ENCODE peak calls at places on chromosomes 5 and 9, in ten cellular contexts. E, Q, P, A, M, C, K, B, I and J are unnamed samples.

GRCh38 chr9:75185585-75186170 is 97.4 kb downstream of the OSTF1 start:
- DNase-seq in E (no peak), Q (peak; percentile 34), P (no peak), A (no peak), M (peak; percentile 25), C (peak; percentile 29), K (peak; percentile 45), B (peak; percentile 49), I (no peak), J (peak; percentile 26)

GRCh38 chr5:1430121-1430795 is 15.0 kb downstream of the SLC6A3 start:
- DNase-seq in E (no peak), Q (no peak), P (no peak), A (no peak), M (no peak), C (no peak), K (no peak), B (peak; percentile 7), I (no peak), J (no peak)

GRCh38 chr5:143826909-143827514 is 15.1 kb downstream of the HMHB1 start:
- DNase-seq in E (no peak), Q (no peak), P (no peak), A (peak; percentile 76), M (no peak), C (peak; percentile 76), K (no peak), B (no peak), I (peak; percentile 41), J (peak; percentile 93)

GRCh38 chr5:6750951-6751685 is 37.9 kb downstream of the TENT4A start:
- DNase-seq in E (no peak), Q (no peak), P (no peak), A (no peak), M (no peak), C (no peak), K (no peak), B (no peak), I (no peak), J (no peak)

GRCh38 chr5:174608631-174609097 is 115.7 kb upstream of the MSX2 start:
- DNase-seq in E (no peak), Q (no peak), P (no peak), A (no peak), M (peak; percentile 71), C (peak; percentile 88), K (peak; percentile 34), B (peak; percentile 42), I (peak; percentile 16), J (no peak)

GRCh38 chr9:96447406-96447805 is 2.6 kb upstream of the HABP4 start:
- DNase-seq in E (no peak), Q (no peak), P (no peak), A (no peak), M (no peak), C (no peak), K (no peak), B (no peak), I (no peak), J (no peak)

GRCh38 chr9:114382951-114383865 is 4.6 kb downstream of the AKNA start:
- DNase-seq in E (no peak), Q (no peak), P (peak; percentile 77), A (no peak), M (no peak), C (no peak), K (no peak), B (peak; percentile 38), I (no peak), J (no peak)

GRCh38 chr5:1652873-1653707 is 129.3 kb upstream of the LPCAT1 start:
- DNase-seq in E (no peak), Q (no peak), P (no peak), A (no peak), M (no peak), C (no peak), K (peak; percentile 27), B (no peak), I (no peak), J (no peak)

GRCh38 chr5:135587849-135588248 is 9.1 kb upstream of the CXCL14 start:
- DNase-seq in E (no peak), Q (no peak), P (no peak), A (no peak), M (no peak), C (no peak), K (no peak), B (no peak), I (no peak), J (no peak)

GRCh38 chr9:123120131-123120530 is 86.7 kb downstream of the GPR21 start:
- DNase-seq in E (no peak), Q (no peak), P (no peak), A (no peak), M (no peak), C (peak; percentile 36), K (no peak), B (no peak), I (no peak), J (no peak)

GRCh38 chr5:107670028-107670926 is 460 bp downstream of the EFNA5 start:
- DNase-seq in E (no peak), Q (no peak), P (peak; percentile 30), A (peak; percentile 59), M (peak; percentile 36), C (no peak), K (no peak), B (peak; percentile 33), I (peak; percentile 58), J (no peak)

GRCh38 chr9:129232839-129233568 is 54.9 kb upstream of the IER5L start:
- DNase-seq in E (no peak), Q (no peak), P (no peak), A (no peak), M (no peak), C (no peak), K (no peak), B (no peak), I (no peak), J (no peak)

GRCh38 chr9:119451426-119451825 is 82.2 kb upstream of the BRINP1 start:
- DNase-seq in E (no peak), Q (no peak), P (no peak), A (no peak), M (no peak), C (no peak), K (no peak), B (no peak), I (no peak), J (no peak)

GRCh38 chr9:115135786-115136185 is 17.8 kb upstream of the TNC start:
- DNase-seq in E (no peak), Q (no peak), P (no peak), A (no peak), M (no peak), C (no peak), K (no peak), B (no peak), I (no peak), J (no peak)

GRCh38 chr5:89313044-89313443 is 430.1 kb upstream of the MEF2C start:
- DNase-seq in E (no peak), Q (no peak), P (peak; percentile 1), A (peak; percentile 36), M (peak; percentile 19), C (peak; percentile 98), K (no peak), B (no peak), I (no peak), J (peak; percentile 95)

GRCh38 chr5:68215888-68216736 is 556 bp downstream of the PIK3R1 start:
- DNase-seq in E (peak; percentile 30), Q (peak; percentile 13), P (peak; percentile 63), A (no peak), M (peak; percentile 53), C (no peak), K (peak; percentile 91), B (peak; percentile 72), I (peak; percentile 49), J (no peak)

GRCh38 chr5:77168884-77169254 is 41.6 kb upstream of the PDE8B start:
- DNase-seq in E (no peak), Q (no peak), P (no peak), A (peak; percentile 62), M (peak; percentile 51), C (peak; percentile 35), K (no peak), B (no peak), I (no peak), J (peak; percentile 8)

GRCh38 chr5:126531543-126532120 is 63.4 kb downstream of the ALDH7A1 start:
- DNase-seq in E (no peak), Q (no peak), P (no peak), A (no peak), M (no peak), C (no peak), K (no peak), B (no peak), I (peak; percentile 11), J (no peak)